ENCODE peak calls at places on chromosomes 7 and 10, in six cellular contexts. S is K562, W is NB4, G is upper lobe of left lung, X is adrenal gland, Q is GM12878. D is an unnamed sample.

GRCh38 chr10:102133373-102134195 is 744 bp downstream of the PPRC1 start:
- DNase-seq in S (peak; percentile 79), W (peak; percentile 89), G (peak; percentile 91), X (peak; percentile 88), Q (no peak), D (peak; percentile 55)

GRCh38 chr7:92645531-92646061 is 55.4 kb upstream of the FAM133B start:
- DNase-seq in S (no peak), W (peak; percentile 28), G (no peak), X (peak; percentile 35), Q (no peak), D (no peak)

GRCh38 chr10:78696791-78697420 is 371.9 kb upstream of the ZMIZ1 start:
- DNase-seq in S (no peak), W (no peak), G (no peak), X (no peak), Q (no peak), D (no peak)

GRCh38 chr10:11813855-11814557 is 9.2 kb upstream of the PROSER2 start:
- DNase-seq in S (no peak), W (peak; percentile 29), G (no peak), X (no peak), Q (no peak), D (no peak)

GRCh38 chr10:103839513-103839864 is 15.9 kb downstream of the SH3PXD2A start:
- DNase-seq in S (no peak), W (no peak), G (no peak), X (no peak), Q (no peak), D (no peak)

GRCh38 chr7:133020501-133020900 is 61.4 kb downstream of the CHCHD3 start:
- DNase-seq in S (no peak), W (no peak), G (no peak), X (no peak), Q (no peak), D (no peak)

GRCh38 chr7:44305564-44306507 is 19.6 kb downstream of the CAMK2B start:
- DNase-seq in S (no peak), W (peak; percentile 1), G (no peak), X (no peak), Q (no peak), D (no peak)

GRCh38 chr10:74238031-74238431 is 87.0 kb downstream of the ADK start:
- DNase-seq in S (no peak), W (no peak), G (no peak), X (no peak), Q (no peak), D (no peak)

GRCh38 chr7:100053201-100053600 is 3.6 kb downstream of the ZSCAN21 start:
- DNase-seq in S (peak; percentile 58), W (peak; percentile 79), G (no peak), X (peak; percentile 60), Q (no peak), D (peak; percentile 60)

GRCh38 chr10:35372329-35372728 is 36.0 kb downstream of the CCNY start:
- DNase-seq in S (no peak), W (peak; percentile 32), G (no peak), X (no peak), Q (no peak), D (peak; percentile 72)

GRCh38 chr10:79335470-79336235 is 11.6 kb upstream of the PPIF start:
- DNase-seq in S (no peak), W (no peak), G (no peak), X (peak; percentile 73), Q (no peak), D (peak; percentile 61)

GRCh38 chr10:1150638-1150955 is 94.4 kb downstream of the WDR37 start:
- DNase-seq in S (no peak), W (no peak), G (peak; percentile 29), X (no peak), Q (no peak), D (no peak)

GRCh38 chr7:1175967-1176851 is 16.2 kb upstream of the ZFAND2A start:
- DNase-seq in S (peak; percentile 84), W (peak; percentile 92), G (peak; percentile 97), X (peak; percentile 83), Q (peak; percentile 26), D (peak; percentile 65)

DNA sequence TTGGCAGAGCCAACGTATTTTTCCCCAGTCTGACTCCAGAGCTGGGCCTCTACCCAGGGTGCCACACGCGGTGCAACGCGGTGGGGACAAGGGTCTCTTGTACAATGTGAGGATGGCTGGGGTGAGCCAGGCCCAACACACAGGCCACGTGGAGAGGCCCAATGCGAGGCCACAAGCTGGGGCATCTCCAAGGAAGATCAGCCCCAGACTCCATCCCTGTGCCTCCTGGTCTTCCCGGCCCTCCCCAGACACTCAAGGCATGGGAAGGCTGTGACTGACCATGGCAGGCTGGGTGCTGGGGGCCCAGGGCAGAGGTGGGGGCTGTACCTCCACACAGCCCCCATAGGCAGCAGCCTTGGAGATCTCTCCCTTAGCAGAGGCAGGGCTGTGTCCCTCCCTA is 135.3 kb upstream of the FAM20C start:
- DNase-seq in S (no peak), W (no peak), G (no peak), X (no peak), Q (no peak), D (no peak)
- TF ChIP-seq POLR2A in S (no peak), W (no peak), G (no peak), X (no peak), Q (no peak), D (no peak)

DNA sequence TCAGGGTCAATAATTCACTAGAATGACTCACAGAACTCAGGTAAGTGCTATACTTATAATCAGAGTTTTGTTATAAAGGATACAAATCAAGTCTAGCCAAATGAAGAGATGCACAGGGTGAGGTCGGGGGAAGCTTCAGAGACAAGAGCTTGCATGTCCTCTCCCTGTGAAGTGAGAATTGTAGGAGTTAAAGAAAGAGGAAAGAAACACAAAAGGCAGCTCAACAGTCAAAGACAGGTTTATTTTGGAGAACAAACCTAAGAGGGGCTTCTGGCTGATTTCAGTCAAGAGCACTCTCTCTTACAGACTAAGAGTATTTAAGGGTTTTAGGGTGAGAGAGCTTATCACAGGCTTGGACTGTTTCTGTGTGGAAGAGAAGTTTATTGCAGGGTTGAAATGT is 600.5 kb upstream of the C7orf33 start:
- DNase-seq in S (no peak), W (no peak), G (no peak), X (no peak), Q (no peak), D (no peak)
- H3K4me3 ChIP-seq in S (no peak overlapping the region), W (no peak overlapping the region), G (no peak overlapping the region), X (no peak overlapping the region), Q (no peak overlapping the region), D (no peak overlapping the region)

GRCh38 chr10:116006508-116006907 is 266.5 kb downstream of the GFRA1 start:
- DNase-seq in S (no peak), W (no peak), G (no peak), X (no peak), Q (no peak), D (no peak)
- TF ChIP-seq POLR2A in S (no peak), W (no peak), G (no peak), X (no peak), Q (no peak), D (no peak)

GRCh38 chr10:3779146-3779707 is 5.8 kb downstream of the KLF6 start:
- DNase-seq in S (no peak), W (no peak), G (peak; percentile 68), X (no peak), Q (no peak), D (no peak)
- H3K4me3 ChIP-seq in S (no peak overlapping the region), W (no peak overlapping the region), G (peak overlapping the region; percentile 65), X (no peak overlapping the region), Q (peak overlapping the region; percentile 93), D (peak overlapping the region; percentile 94)

GRCh38 chr7:150781016-150781415 is 19.1 kb downstream of the TMEM176B start:
- DNase-seq in S (no peak), W (peak; percentile 97), G (no peak), X (no peak), Q (no peak), D (no peak)
- TF ChIP-seq POLR2A in S (no peak), W (no peak), G (no peak), X (no peak), Q (no peak), D (no peak)

GRCh38 chr7:158106272-158106671 is 481.4 kb downstream of the PTPRN2 start:
- DNase-seq in S (no peak), W (no peak), G (no peak), X (no peak), Q (no peak), D (no peak)
- H3K4me3 ChIP-seq in S (no peak overlapping the region), W (no peak overlapping the region), G (no peak overlapping the region), X (no peak overlapping the region), Q (no peak overlapping the region), D (no peak overlapping the region)

GRCh38 chr7:2518737-2519118 is 846 bp upstream of the LFNG start:
- DNase-seq in S (no peak), W (no peak), G (peak; percentile 83), X (no peak), Q (no peak), D (no peak)

GRCh38 chr7:2520131-2520807 is 695 bp downstream of the LFNG start:
- DNase-seq in S (peak; percentile 55), W (peak; percentile 62), G (peak; percentile 88), X (no peak), Q (no peak), D (no peak)

GRCh38 chr7:2520808-2521146 is 1.2 kb downstream of the LFNG start:
- DNase-seq in S (no peak), W (peak; percentile 62), G (no peak), X (no peak), Q (no peak), D (no peak)

GRCh38 chr7:2518101-2518500 is 1.5 kb upstream of the LFNG start:
- DNase-seq in S (no peak), W (no peak), G (peak; percentile 35), X (no peak), Q (no peak), D (no peak)

DNA sequence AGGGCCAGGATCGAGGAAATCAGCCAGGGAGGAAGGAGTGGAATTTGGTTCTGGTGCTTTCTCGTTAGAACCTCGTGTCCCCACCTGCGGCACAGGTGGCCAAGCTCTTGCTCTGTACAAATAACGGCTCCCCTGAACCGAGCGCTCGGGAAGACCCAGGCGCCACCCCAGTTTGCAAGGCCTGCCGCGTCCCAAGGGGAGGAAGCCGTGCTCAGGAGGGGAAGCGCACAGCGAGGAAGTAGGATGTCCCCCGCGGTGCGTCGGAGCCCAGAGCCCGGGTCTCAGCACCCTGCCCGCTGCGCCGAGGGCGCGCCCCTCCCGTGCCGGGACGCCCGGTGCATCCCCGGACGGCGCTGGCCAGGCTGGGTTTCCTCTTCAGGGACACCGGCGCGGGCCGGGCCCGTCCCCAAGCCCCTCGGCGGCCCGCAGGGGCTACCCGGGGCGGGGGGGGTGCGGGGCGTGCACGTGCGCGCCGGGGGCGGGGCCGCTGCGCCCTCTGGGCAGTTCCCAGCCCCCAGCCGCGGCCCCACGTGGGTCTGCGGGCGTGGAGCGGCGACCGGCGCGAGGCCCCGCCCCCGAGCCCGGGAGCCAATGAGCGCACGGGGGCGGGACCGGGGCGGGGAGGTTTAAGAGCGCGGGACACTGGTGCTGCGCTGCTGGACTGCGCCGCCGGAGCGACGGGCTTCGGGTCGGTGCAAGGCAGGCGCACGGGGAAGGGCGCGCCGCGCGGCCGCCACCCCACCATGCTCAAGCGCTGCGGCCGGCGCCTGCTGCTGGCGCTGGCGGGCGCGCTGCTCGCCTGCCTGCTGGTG is at the start of gene LFNG:
- DNase-seq in S (peak; percentile 98), W (peak; percentile 97), G (peak; percentile 97), X (peak; percentile 90), Q (peak; percentile 32), D (peak; percentile 77)
- TF ChIP-seq POLR2A in S (no peak), W (peak; percentile 75), G (peak; percentile 98), X (peak; percentile 91), Q (peak; percentile 81), D (peak; percentile 76)

GRCh38 chr7:51317582-51317910 is 937 bp upstream of the COBL start:
- DNase-seq in S (no peak), W (no peak), G (no peak), X (no peak), Q (no peak), D (no peak)
- H3K4me3 ChIP-seq in S (no peak overlapping the region), W (no peak overlapping the region), G (peak overlapping the region; percentile 73), X (no peak overlapping the region), Q (no peak overlapping the region), D (peak overlapping the region; percentile 91)

D was measured in gastrocnemius medialis.